ENCODE peak calls at places on chromosomes 12 and 14, in seven cellular contexts. One of them, this sample, is unnamed.

GRCh38 chr12:52323001-52323400 is 1.8 kb upstream of the KRT83 start:
- DNase-seq in mesendoderm: no peak
- DNase-seq in astrocyte of the cerebellum: no peak
- DNase-seq in left lung: no peak
- DNase-seq in epithelial cell of esophagus: no peak
- DNase-seq in adrenal gland: no peak
- DNase-seq in RWPE2: no peak
- DNase-seq in this sample: no peak

GRCh38 chr12:76308866-76309265 is 39.3 kb downstream of the BBS10 start:
- DNase-seq in mesendoderm: no peak
- DNase-seq in left lung: no peak
- DNase-seq in adrenal gland: no peak
- DNase-seq in astrocyte of the cerebellum: no peak
- DNase-seq in RWPE2: no peak
- DNase-seq in epithelial cell of esophagus: no peak
- DNase-seq in this sample: no peak

GRCh38 chr14:101504096-101504948 is 57.0 kb upstream of the DIO3 start:
- DNase-seq in left lung: peak; percentile 10
- DNase-seq in RWPE2: peak; percentile 61
- DNase-seq in mesendoderm: no peak
- DNase-seq in adrenal gland: peak; percentile 7
- DNase-seq in astrocyte of the cerebellum: no peak
- DNase-seq in epithelial cell of esophagus: no peak
- DNase-seq in this sample: no peak

GRCh38 chr14:87133073-87133815 is 859.7 kb downstream of the GALC start:
- DNase-seq in adrenal gland: no peak
- DNase-seq in RWPE2: peak; percentile 95
- DNase-seq in left lung: no peak
- DNase-seq in mesendoderm: peak; percentile 22
- DNase-seq in astrocyte of the cerebellum: peak; percentile 75
- DNase-seq in epithelial cell of esophagus: peak; percentile 99
- DNase-seq in this sample: no peak

GRCh38 chr14:30521899-30522736 is 36.8 kb upstream of the G2E3 start:
- DNase-seq in mesendoderm: peak; percentile 47
- DNase-seq in RWPE2: no peak
- DNase-seq in astrocyte of the cerebellum: peak; percentile 18
- DNase-seq in adrenal gland: no peak
- DNase-seq in epithelial cell of esophagus: peak; percentile 44
- DNase-seq in left lung: no peak
- DNase-seq in this sample: no peak

GRCh38 chr12:33438890-33439586 is 581 bp downstream of the SYT10 start:
- DNase-seq in mesendoderm: peak; percentile 40
- DNase-seq in left lung: no peak
- DNase-seq in RWPE2: peak; percentile 36
- DNase-seq in astrocyte of the cerebellum: no peak
- DNase-seq in epithelial cell of esophagus: peak; percentile 32
- DNase-seq in adrenal gland: no peak
- DNase-seq in this sample: no peak

GRCh38 chr12:93960521-93960920 is 187.9 kb upstream of the PLXNC1 start:
- DNase-seq in adrenal gland: no peak
- DNase-seq in mesendoderm: no peak
- DNase-seq in astrocyte of the cerebellum: no peak
- DNase-seq in epithelial cell of esophagus: no peak
- DNase-seq in RWPE2: no peak
- DNase-seq in left lung: no peak
- DNase-seq in this sample: no peak

GRCh38 chr14:77391441-77391840 is 14.3 kb downstream of the SAMD15 start:
- DNase-seq in adrenal gland: no peak
- DNase-seq in astrocyte of the cerebellum: no peak
- DNase-seq in mesendoderm: no peak
- DNase-seq in epithelial cell of esophagus: no peak
- DNase-seq in left lung: no peak
- DNase-seq in RWPE2: no peak
- DNase-seq in this sample: no peak

GRCh38 chr12:131941116-131941986 is 8.4 kb upstream of the EP400 start:
- DNase-seq in RWPE2: peak; percentile 24
- DNase-seq in left lung: no peak
- DNase-seq in adrenal gland: no peak
- DNase-seq in mesendoderm: no peak
- DNase-seq in astrocyte of the cerebellum: no peak
- DNase-seq in epithelial cell of esophagus: no peak
- DNase-seq in this sample: no peak

GRCh38 chr14:64806202-64806861 is 73.4 kb downstream of the SPTB start:
- DNase-seq in mesendoderm: no peak
- DNase-seq in left lung: peak; percentile 47
- DNase-seq in epithelial cell of esophagus: peak; percentile 74
- DNase-seq in astrocyte of the cerebellum: peak; percentile 78
- DNase-seq in adrenal gland: peak; percentile 65
- DNase-seq in RWPE2: peak; percentile 91
- DNase-seq in this sample: no peak

GRCh38 chr12:3195859-3196483 is 118.8 kb downstream of the TSPAN9 start:
- DNase-seq in left lung: no peak
- DNase-seq in astrocyte of the cerebellum: no peak
- DNase-seq in RWPE2: no peak
- DNase-seq in adrenal gland: no peak
- DNase-seq in mesendoderm: no peak
- DNase-seq in epithelial cell of esophagus: no peak
- DNase-seq in this sample: no peak

GRCh38 chr12:113940357-113940756 is 25.8 kb downstream of the RBM19 start:
- DNase-seq in adrenal gland: no peak
- DNase-seq in epithelial cell of esophagus: no peak
- DNase-seq in astrocyte of the cerebellum: no peak
- DNase-seq in mesendoderm: peak; percentile 52
- DNase-seq in left lung: no peak
- DNase-seq in RWPE2: no peak
- DNase-seq in this sample: no peak

GRCh38 chr14:85909581-85909980 is 379.6 kb downstream of the FLRT2 start:
- DNase-seq in astrocyte of the cerebellum: no peak
- DNase-seq in left lung: no peak
- DNase-seq in epithelial cell of esophagus: no peak
- DNase-seq in adrenal gland: no peak
- DNase-seq in RWPE2: no peak
- DNase-seq in mesendoderm: no peak
- DNase-seq in this sample: no peak

GRCh38 chr14:87017335-87017734 is 975.6 kb downstream of the GALC start:
- DNase-seq in RWPE2: no peak
- DNase-seq in adrenal gland: no peak
- DNase-seq in mesendoderm: peak; percentile 58
- DNase-seq in left lung: no peak
- DNase-seq in epithelial cell of esophagus: no peak
- DNase-seq in astrocyte of the cerebellum: no peak
- DNase-seq in this sample: no peak

GRCh38 chr14:71070169-71070568 is 162.9 kb downstream of the PCNX1 start:
- DNase-seq in astrocyte of the cerebellum: no peak
- DNase-seq in RWPE2: no peak
- DNase-seq in mesendoderm: no peak
- DNase-seq in left lung: no peak
- DNase-seq in adrenal gland: no peak
- DNase-seq in epithelial cell of esophagus: peak; percentile 78
- DNase-seq in this sample: no peak

GRCh38 chr14:67744057-67744456 is 42.4 kb downstream of the RDH12 start:
- DNase-seq in mesendoderm: no peak
- DNase-seq in epithelial cell of esophagus: no peak
- DNase-seq in left lung: no peak
- DNase-seq in adrenal gland: no peak
- DNase-seq in astrocyte of the cerebellum: no peak
- DNase-seq in RWPE2: no peak
- DNase-seq in this sample: no peak

GRCh38 chr12:39777465-39777864 is 157.9 kb upstream of the ABCD2 start:
- DNase-seq in epithelial cell of esophagus: no peak
- DNase-seq in RWPE2: no peak
- DNase-seq in adrenal gland: no peak
- DNase-seq in left lung: no peak
- DNase-seq in mesendoderm: no peak
- DNase-seq in astrocyte of the cerebellum: no peak
- DNase-seq in this sample: no peak

GRCh38 chr12:117311-117710 is 50.7 kb downstream of the IQSEC3 start:
- DNase-seq in mesendoderm: no peak
- DNase-seq in left lung: no peak
- DNase-seq in epithelial cell of esophagus: no peak
- DNase-seq in adrenal gland: no peak
- DNase-seq in astrocyte of the cerebellum: no peak
- DNase-seq in RWPE2: no peak
- DNase-seq in this sample: no peak

GRCh38 chr12:94273272-94273671 is 124.9 kb downstream of the PLXNC1 start:
- DNase-seq in adrenal gland: no peak
- DNase-seq in RWPE2: no peak
- DNase-seq in left lung: no peak
- DNase-seq in mesendoderm: no peak
- DNase-seq in epithelial cell of esophagus: no peak
- DNase-seq in astrocyte of the cerebellum: no peak
- DNase-seq in this sample: no peak

GRCh38 chr12:5872745-5873144 is 72.3 kb downstream of the ANO2 start:
- DNase-seq in left lung: no peak
- DNase-seq in adrenal gland: no peak
- DNase-seq in mesendoderm: peak; percentile 49
- DNase-seq in epithelial cell of esophagus: no peak
- DNase-seq in RWPE2: no peak
- DNase-seq in astrocyte of the cerebellum: no peak
- DNase-seq in this sample: no peak

GRCh38 chr14:63677891-63678379 is 36.3 kb upstream of the WDR89 start:
- DNase-seq in adrenal gland: no peak
- DNase-seq in astrocyte of the cerebellum: peak; percentile 11
- DNase-seq in left lung: no peak
- DNase-seq in RWPE2: no peak
- DNase-seq in epithelial cell of esophagus: peak; percentile 14
- DNase-seq in mesendoderm: peak; percentile 94
- DNase-seq in this sample: peak; percentile 86

GRCh38 chr12:105084251-105085250 is at the start of gene ALDH1L2:
- DNase-seq in astrocyte of the cerebellum: no peak
- DNase-seq in mesendoderm: peak; percentile 94
- DNase-seq in RWPE2: peak; percentile 85
- DNase-seq in left lung: peak; percentile 89
- DNase-seq in adrenal gland: peak; percentile 88
- DNase-seq in epithelial cell of esophagus: peak; percentile 93
- DNase-seq in this sample: peak; percentile 73

GRCh38 chr12:102824218-102824835 is 92.7 kb downstream of the PAH start:
- DNase-seq in adrenal gland: peak; percentile 31
- DNase-seq in RWPE2: no peak
- DNase-seq in epithelial cell of esophagus: peak; percentile 47
- DNase-seq in left lung: peak; percentile 42
- DNase-seq in astrocyte of the cerebellum: no peak
- DNase-seq in mesendoderm: peak; percentile 89
- DNase-seq in this sample: no peak

GRCh38 chr12:120170631-120171030 is 23.9 kb downstream of the GCN1 start:
- DNase-seq in adrenal gland: no peak
- DNase-seq in mesendoderm: no peak
- DNase-seq in astrocyte of the cerebellum: no peak
- DNase-seq in epithelial cell of esophagus: no peak
- DNase-seq in RWPE2: no peak
- DNase-seq in left lung: no peak
- DNase-seq in this sample: no peak

GRCh38 chr12:106343213-106343509 is 14.4 kb upstream of the POLR3B start:
- DNase-seq in mesendoderm: no peak
- DNase-seq in astrocyte of the cerebellum: no peak
- DNase-seq in adrenal gland: no peak
- DNase-seq in epithelial cell of esophagus: no peak
- DNase-seq in left lung: no peak
- DNase-seq in RWPE2: no peak
- DNase-seq in this sample: no peak
- H3K4me3 ChIP-seq in mesendoderm: no peak overlapping the region
- H3K4me3 ChIP-seq in astrocyte of the cerebellum: no peak overlapping the region
- H3K4me3 ChIP-seq in adrenal gland: no peak overlapping the region
- H3K4me3 ChIP-seq in epithelial cell of esophagus: no peak overlapping the region
- H3K4me3 ChIP-seq in left lung: no peak overlapping the region
- H3K4me3 ChIP-seq in RWPE2: no peak overlapping the region
- H3K4me3 ChIP-seq in this sample: no peak overlapping the region

GRCh38 chr14:94450722-94451090 is 1.9 kb downstream of the SERPINA11 start:
- DNase-seq in epithelial cell of esophagus: no peak
- DNase-seq in RWPE2: no peak
- DNase-seq in left lung: no peak
- DNase-seq in mesendoderm: no peak
- DNase-seq in astrocyte of the cerebellum: no peak
- DNase-seq in adrenal gland: no peak
- DNase-seq in this sample: no peak

GRCh38 chr14:94451826-94452225 is 774 bp downstream of the SERPINA11 start:
- DNase-seq in astrocyte of the cerebellum: no peak
- DNase-seq in mesendoderm: no peak
- DNase-seq in adrenal gland: no peak
- DNase-seq in RWPE2: no peak
- DNase-seq in epithelial cell of esophagus: no peak
- DNase-seq in left lung: no peak
- DNase-seq in this sample: no peak

GRCh38 chr14:94447986-94448808 is 4.4 kb downstream of the SERPINA11 start:
- DNase-seq in left lung: no peak
- DNase-seq in RWPE2: no peak
- DNase-seq in adrenal gland: no peak
- DNase-seq in astrocyte of the cerebellum: no peak
- DNase-seq in epithelial cell of esophagus: peak; percentile 82
- DNase-seq in mesendoderm: no peak
- DNase-seq in this sample: no peak

GRCh38 chr14:94449930-94450329 is 2.7 kb downstream of the SERPINA11 start:
- DNase-seq in epithelial cell of esophagus: no peak
- DNase-seq in adrenal gland: no peak
- DNase-seq in astrocyte of the cerebellum: no peak
- DNase-seq in left lung: no peak
- DNase-seq in mesendoderm: no peak
- DNase-seq in RWPE2: no peak
- DNase-seq in this sample: no peak

GRCh38 chr14:94451091-94451751 is 1.4 kb downstream of the SERPINA11 start:
- DNase-seq in RWPE2: no peak
- DNase-seq in adrenal gland: no peak
- DNase-seq in epithelial cell of esophagus: no peak
- DNase-seq in astrocyte of the cerebellum: no peak
- DNase-seq in left lung: no peak
- DNase-seq in mesendoderm: no peak
- DNase-seq in this sample: no peak
- H3K4me3 ChIP-seq in RWPE2: no peak overlapping the region
- H3K4me3 ChIP-seq in adrenal gland: no peak overlapping the region
- H3K4me3 ChIP-seq in epithelial cell of esophagus: no peak overlapping the region
- H3K4me3 ChIP-seq in astrocyte of the cerebellum: no peak overlapping the region
- H3K4me3 ChIP-seq in left lung: no peak overlapping the region
- H3K4me3 ChIP-seq in mesendoderm: no peak overlapping the region
- H3K4me3 ChIP-seq in this sample: no peak overlapping the region

DNA sequence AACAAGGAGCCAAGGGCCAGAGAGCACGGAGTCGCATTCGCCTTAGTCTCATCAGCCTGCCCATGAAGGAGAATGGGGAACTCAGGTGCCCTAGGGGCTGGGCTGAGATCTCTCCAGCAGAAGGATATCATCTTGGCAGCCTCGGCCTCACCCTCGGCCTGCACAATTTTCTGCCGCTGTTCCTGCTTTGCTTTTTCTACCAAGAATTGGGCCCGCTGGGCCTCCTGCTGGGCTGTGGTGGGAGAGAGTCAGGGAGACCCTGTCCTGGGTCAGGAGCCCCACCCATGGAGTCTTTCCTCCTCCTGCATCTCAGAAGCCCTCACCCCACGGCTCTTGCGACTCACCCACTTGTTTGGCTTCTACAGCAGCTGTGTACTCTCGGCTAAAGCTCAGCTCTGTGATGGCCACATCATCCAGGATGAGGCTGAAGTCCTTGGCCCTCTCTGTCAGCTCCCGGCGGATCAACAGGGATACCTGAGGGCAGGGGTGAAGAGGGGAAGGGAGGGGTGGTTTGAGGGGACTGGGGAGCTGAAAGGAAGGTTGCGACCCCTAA is 2.8 kb downstream of the PHB2 start:
- DNase-seq in mesendoderm: no peak
- DNase-seq in adrenal gland: no peak
- DNase-seq in astrocyte of the cerebellum: no peak
- DNase-seq in left lung: no peak
- DNase-seq in RWPE2: no peak
- DNase-seq in epithelial cell of esophagus: no peak
- DNase-seq in this sample: no peak
- H3K4me3 ChIP-seq in mesendoderm: no peak overlapping the region
- H3K4me3 ChIP-seq in adrenal gland: no peak overlapping the region
- H3K4me3 ChIP-seq in astrocyte of the cerebellum: no peak overlapping the region
- H3K4me3 ChIP-seq in left lung: no peak overlapping the region
- H3K4me3 ChIP-seq in RWPE2: no peak overlapping the region
- H3K4me3 ChIP-seq in epithelial cell of esophagus: no peak overlapping the region
- H3K4me3 ChIP-seq in this sample: no peak overlapping the region

GRCh38 chr12:11651377-11651776 is 1.9 kb downstream of the ETV6 start:
- DNase-seq in mesendoderm: no peak
- DNase-seq in epithelial cell of esophagus: no peak
- DNase-seq in left lung: no peak
- DNase-seq in RWPE2: no peak
- DNase-seq in astrocyte of the cerebellum: no peak
- DNase-seq in adrenal gland: no peak
- DNase-seq in this sample: no peak
- H3K4me3 ChIP-seq in mesendoderm: no peak overlapping the region
- H3K4me3 ChIP-seq in epithelial cell of esophagus: peak overlapping the region; percentile 96
- H3K4me3 ChIP-seq in left lung: peak overlapping the region; percentile 77
- H3K4me3 ChIP-seq in RWPE2: peak overlapping the region; percentile 82
- H3K4me3 ChIP-seq in astrocyte of the cerebellum: peak overlapping the region; percentile 90
- H3K4me3 ChIP-seq in adrenal gland: peak overlapping the region; percentile 22
- H3K4me3 ChIP-seq in this sample: peak overlapping the region; percentile 71